ENCODE peak calls at places on chromosomes 3 and 15, in five cellular contexts. U is CD8-positive, alpha-beta T cell; N is A549; R is tibial nerve; T is left ventricle myocardium inferior. V is an unnamed sample.

GRCh38 chr15:73932381-73933191 is 6.3 kb downstream of the LOXL1 start:
- DNase-seq in R (no peak), T (no peak), N (no peak), U (no peak), V (no peak)

GRCh38 chr3:192840143-192840836 is 77.4 kb downstream of the MB21D2 start:
- DNase-seq in T (no peak), R (no peak), U (no peak), N (no peak), V (no peak)

GRCh38 chr3:30747771-30748281 is 141.4 kb downstream of the TGFBR2 start:
- DNase-seq in T (no peak), U (no peak), N (peak), R (peak), V (no peak)

GRCh38 chr3:55686720-55687254 is 199.7 kb upstream of the WNT5A start:
- DNase-seq in T (no peak), R (peak), N (no peak), U (no peak), V (no peak)

GRCh38 chr3:169699536-169700050 is 36.1 kb upstream of the MECOM start:
- DNase-seq in U (no peak), R (peak), N (no peak), T (peak), V (no peak)

GRCh38 chr15:67127925-67128324 is 62.5 kb downstream of the SMAD3 start:
- DNase-seq in U (no peak), T (no peak), N (peak), R (no peak), V (peak)

GRCh38 chr3:184716652-184717607 is 5.1 kb upstream of the MAGEF1 start:
- DNase-seq in R (peak), N (no peak), T (no peak), U (no peak), V (peak)

GRCh38 chr3:32340039-32340438 is 51.6 kb upstream of the CMTM7 start:
- DNase-seq in N (peak), R (peak), T (no peak), U (no peak), V (no peak)

GRCh38 chr3:54570008-54570407 is 357.9 kb downstream of the LRTM1 start:
- DNase-seq in U (no peak), N (no peak), R (no peak), T (no peak), V (no peak)

GRCh38 chr15:92938387-92938786 is 38.3 kb downstream of the CHD2 start:
- DNase-seq in N (no peak), R (no peak), U (no peak), T (no peak), V (no peak)

GRCh38 chr15:92934706-92935105 is 34.6 kb downstream of the CHD2 start:
- DNase-seq in R (no peak), N (no peak), U (no peak), T (no peak), V (no peak)

GRCh38 chr15:92937880-92938279 is 37.8 kb downstream of the CHD2 start:
- DNase-seq in T (no peak), R (no peak), U (no peak), N (no peak), V (no peak)

GRCh38 chr15:92936138-92936537 is 36.0 kb downstream of the CHD2 start:
- DNase-seq in N (no peak), U (no peak), R (no peak), T (no peak), V (no peak)

DNA sequence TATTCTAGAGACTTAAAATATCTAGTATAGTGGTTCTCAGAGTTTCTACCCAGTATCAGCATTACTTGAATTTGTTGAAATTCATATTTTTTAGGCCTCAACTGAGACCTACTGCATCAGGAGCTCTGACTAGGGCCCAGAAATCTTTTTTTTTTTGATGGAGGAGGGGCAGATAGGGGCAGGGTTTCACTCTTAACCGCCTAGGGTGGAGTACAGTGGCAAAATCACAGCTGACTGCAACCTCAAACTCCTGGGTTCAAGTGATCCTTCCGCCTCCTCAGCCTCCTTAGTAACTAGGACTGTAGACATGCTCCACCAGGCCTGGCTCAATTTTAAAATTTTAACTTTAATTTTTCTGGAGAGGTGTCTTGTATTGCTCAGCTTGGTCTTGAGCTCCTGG is 36.6 kb downstream of the CHD2 start:
- DNase-seq in U (no peak), R (no peak), N (no peak), T (no peak), V (no peak)
- H3K27ac ChIP-seq in U (no peak), R (no peak), N (no peak), T (no peak), V (peak)

GRCh38 chr15:85482896-85483295 is 102.5 kb downstream of the AKAP13 start:
- DNase-seq in U (no peak), N (peak), R (no peak), T (no peak), V (peak)
- H3K27ac ChIP-seq in U (no peak), N (no peak), R (peak), T (peak), V (peak)

DNA sequence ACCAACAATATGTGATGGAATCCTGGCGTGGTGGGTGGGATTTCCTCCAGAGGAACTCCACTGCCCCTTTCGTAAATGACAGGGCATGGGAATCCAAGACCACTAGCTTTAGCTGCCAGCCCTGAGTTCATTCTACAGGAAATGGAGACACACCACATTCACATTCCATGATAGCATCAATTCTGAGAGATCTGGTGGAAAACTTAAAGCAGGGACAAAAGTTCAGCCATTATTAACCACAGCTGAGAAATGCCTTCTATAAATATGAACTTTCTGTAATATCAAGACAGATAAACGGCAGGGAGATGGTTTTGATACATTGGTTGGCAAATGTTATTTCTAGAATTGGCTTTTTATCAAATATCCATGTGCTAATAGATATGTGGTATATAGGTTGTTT is 98.2 kb downstream of the FBN1 start:
- DNase-seq in N (no peak), T (no peak), R (no peak), U (no peak), V (no peak)
- H3K27ac ChIP-seq in N (no peak), T (peak), R (peak), U (no peak), V (no peak)

DNA sequence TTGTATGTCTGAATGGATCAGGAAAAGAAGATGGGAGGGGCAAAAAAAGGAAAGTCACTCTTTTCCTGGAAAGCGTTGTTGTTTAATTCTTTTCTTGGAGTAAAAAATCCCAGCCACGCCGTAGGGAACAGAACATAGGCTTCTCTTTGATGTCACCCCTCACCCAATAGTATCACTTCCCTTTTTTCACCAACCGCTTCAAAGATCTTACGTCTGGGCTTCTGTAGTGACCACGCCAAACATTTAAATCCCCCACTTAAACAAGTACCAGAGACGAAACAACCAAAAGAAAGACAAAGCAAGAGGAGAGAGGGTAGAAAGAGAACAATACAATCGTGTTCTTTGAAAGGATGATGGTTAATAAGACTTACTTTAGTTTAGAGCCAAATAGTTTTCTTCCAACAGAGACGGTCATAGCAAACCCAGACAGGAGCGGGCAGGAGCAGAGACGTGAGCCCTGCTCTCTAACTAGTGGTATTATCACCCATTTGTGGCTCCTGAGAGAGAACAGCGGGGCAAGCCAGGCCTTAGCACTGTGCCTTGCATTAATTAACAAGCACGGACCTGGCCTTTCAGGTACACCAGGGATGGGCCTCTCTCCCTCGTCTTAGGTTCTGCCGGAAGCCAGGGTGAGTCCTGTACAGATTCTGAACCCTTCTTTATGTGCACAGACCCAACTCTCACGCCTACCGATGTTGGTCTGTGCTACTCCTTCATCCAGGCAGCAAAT is 28.1 kb upstream of the BCL6 start:
- DNase-seq in U (no peak), N (no peak), R (peak), T (no peak), V (no peak)
- H3K27ac ChIP-seq in U (no peak), N (no peak), R (no peak), T (no peak), V (no peak)

GRCh38 chr3:63977893-63978292 is 45.4 kb downstream of the PSMD6 start:
- DNase-seq in R (no peak), U (no peak), N (no peak), T (no peak), V (no peak)
- H3K27ac ChIP-seq in R (peak), U (no peak), N (no peak), T (peak), V (no peak)

DNA sequence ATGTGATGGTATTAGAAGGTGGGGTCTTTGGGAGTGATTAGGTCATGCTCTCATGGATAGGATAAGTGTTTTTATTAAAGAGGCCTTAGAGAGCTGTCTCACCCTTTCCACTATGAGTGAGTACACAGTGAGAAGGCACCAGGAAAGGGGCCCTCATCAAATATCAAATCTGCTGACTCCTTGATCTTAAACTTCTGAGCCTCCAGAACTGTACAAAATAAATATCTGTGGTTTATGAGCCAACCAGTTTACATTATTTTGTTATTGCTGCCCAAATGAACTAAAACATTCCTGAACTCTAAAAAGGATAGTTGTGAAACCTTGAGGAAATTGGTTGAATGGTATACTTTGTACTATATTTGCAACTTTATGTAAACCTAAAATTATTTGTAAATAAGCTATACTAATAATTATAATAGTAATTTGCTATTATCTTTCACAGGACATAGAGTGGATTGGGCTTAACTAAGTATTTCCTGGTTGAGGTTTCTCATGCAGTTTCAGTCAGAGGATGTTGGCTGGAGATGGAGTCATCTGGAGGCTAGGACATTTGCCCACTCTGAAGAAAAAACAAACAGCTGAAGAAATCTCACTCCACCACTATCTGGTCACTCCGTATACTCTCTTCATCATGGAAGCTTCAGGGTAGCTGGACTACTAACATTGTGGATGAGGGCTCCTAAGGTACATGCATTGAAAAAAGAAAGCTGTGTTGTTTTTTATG is 1068.6 kb upstream of the CADM2 start:
- DNase-seq in U (no peak), T (no peak), R (no peak), N (no peak), V (no peak)
- H3K27ac ChIP-seq in U (no peak), T (no peak), R (no peak), N (no peak), V (no peak)

DNA sequence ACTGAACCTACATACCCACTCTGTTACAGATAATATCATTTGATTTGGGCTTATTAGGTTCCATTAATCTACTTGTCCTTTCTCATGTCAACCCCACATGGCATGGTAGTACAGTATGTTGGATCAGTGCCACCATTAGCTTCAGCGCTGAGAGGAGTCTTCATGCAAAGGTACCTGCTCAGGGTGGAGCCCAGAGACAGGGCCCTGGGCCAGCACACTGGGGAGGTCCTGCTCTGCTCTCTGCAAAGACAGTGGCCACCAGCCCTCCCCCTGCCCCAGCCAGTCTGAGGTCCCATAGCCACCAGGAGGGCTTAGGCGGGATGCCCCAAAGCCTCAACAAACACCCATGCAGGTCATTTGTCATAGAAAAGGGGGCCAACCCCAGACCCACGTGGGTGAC is 71.0 kb downstream of the ATP10A start:
- DNase-seq in T (no peak), N (no peak), U (no peak), R (no peak), V (no peak)
- H3K27ac ChIP-seq in T (no peak), N (no peak), U (no peak), R (no peak), V (no peak)

GRCh38 chr3:163671201-163671600 is 1407.1 kb downstream of the SI start:
- DNase-seq in N (peak), R (no peak), T (no peak), U (no peak), V (no peak)
- H3K27ac ChIP-seq in N (no peak), R (no peak), T (no peak), U (no peak), V (no peak)

GRCh38 chr3:48402281-48402732 is 27.6 kb downstream of the PLXNB1 start:
- DNase-seq in T (peak), U (no peak), N (no peak), R (peak), V (peak)
- H3K27ac ChIP-seq in T (peak), U (no peak), N (peak), R (peak), V (no peak)

V was measured in PC-9.